ENCODE peak calls at places on chromosomes 1 and 21, in eight cellular contexts. L is nephron progenitor cell; Q is heart left ventricle; U is naive thymus-derived CD8-positive, alpha-beta T cell; X is IMR-90; B is germinal center; Z is neural progenitor cell; R is fibroblast of lung. I is an unnamed sample.

GRCh38 chr1:155188268-155188667 is 14.6 kb downstream of the TRIM46 start:
- DNase-seq in Z (no peak), Q (peak; percentile 11), B (no peak), L (no peak), X (no peak), R (no peak), U (no peak), I (no peak)

GRCh38 chr1:7650801-7651200 is 120.3 kb upstream of the VAMP3 start:
- DNase-seq in X (no peak), U (no peak), Z (peak; percentile 55), B (no peak), Q (no peak), L (peak; percentile 46), R (no peak), I (peak; percentile 59)

GRCh38 chr1:112513112-112513870 is 4.5 kb downstream of the WNT2B start:
- DNase-seq in B (no peak), R (no peak), X (peak; percentile 84), Z (no peak), Q (no peak), U (no peak), L (no peak), I (no peak)

GRCh38 chr21:16305686-16306085 is 575.9 kb downstream of the USP25 start:
- DNase-seq in L (peak; percentile 5), R (peak; percentile 77), Z (peak; percentile 68), B (no peak), Q (no peak), X (no peak), U (no peak), I (no peak)

GRCh38 chr1:107724648-107725047 is 240.3 kb downstream of the VAV3 start:
- DNase-seq in U (no peak), R (peak; percentile 63), Q (no peak), Z (no peak), B (no peak), X (no peak), L (no peak), I (no peak)

GRCh38 chr1:8222789-8223188 is 95.1 kb upstream of the SLC45A1 start:
- DNase-seq in B (no peak), Z (no peak), Q (no peak), U (no peak), R (no peak), X (no peak), L (no peak), I (no peak)

GRCh38 chr1:183778006-183778405 is 26.9 kb upstream of the RGL1 start:
- DNase-seq in Q (no peak), U (no peak), R (no peak), Z (no peak), B (no peak), L (no peak), X (peak; percentile 26), I (no peak)

GRCh38 chr1:239587066-239587465 is 200.7 kb downstream of the CHRM3 start:
- DNase-seq in X (no peak), Q (no peak), B (no peak), L (no peak), Z (no peak), R (no peak), U (peak; percentile 74), I (peak; percentile 11)

GRCh38 chr1:3702990-3703728 is 49.1 kb upstream of the CCDC27 start:
- DNase-seq in Q (no peak), Z (peak; percentile 62), R (peak; percentile 48), L (peak; percentile 41), X (peak; percentile 10), U (no peak), B (no peak), I (no peak)

GRCh38 chr1:246608616-246609376 is 42.5 kb downstream of the CNST start:
- DNase-seq in U (no peak), X (peak; percentile 97), R (peak; percentile 88), Z (peak; percentile 35), B (no peak), L (no peak), Q (peak; percentile 81), I (peak; percentile 68)

GRCh38 chr1:230458509-230458908 is 32.4 kb upstream of the PGBD5 start:
- DNase-seq in B (peak; percentile 14), Z (no peak), U (no peak), X (no peak), R (peak; percentile 41), L (no peak), Q (no peak), I (no peak)

GRCh38 chr1:51561702-51562101 is 42.6 kb upstream of the EPS15 start:
- DNase-seq in U (no peak), B (no peak), X (no peak), Z (no peak), L (no peak), R (no peak), Q (no peak), I (no peak)

GRCh38 chr1:246923482-246923881 is 8.3 kb downstream of the AHCTF1 start:
- DNase-seq in Z (no peak), U (no peak), X (no peak), R (peak; percentile 25), Q (no peak), L (no peak), B (no peak), I (no peak)

GRCh38 chr1:61124691-61125090 is 42.3 kb downstream of the NFIA start:
- DNase-seq in Q (peak; percentile 61), L (no peak), X (no peak), B (no peak), R (no peak), U (no peak), Z (no peak), I (no peak)

GRCh38 chr21:44436111-44436611 is 19.1 kb upstream of the LRRC3 start:
- DNase-seq in Z (no peak), R (no peak), B (no peak), L (no peak), Q (no peak), X (no peak), U (no peak), I (no peak)

GRCh38 chr1:89519779-89520358 is 4.8 kb upstream of the LRRC8B start:
- DNase-seq in R (peak; percentile 25), Z (peak; percentile 43), B (peak; percentile 73), U (peak; percentile 54), L (no peak), Q (no peak), X (peak; percentile 42), I (peak; percentile 68)

GRCh38 chr1:209674957-209675566 is at the start of gene G0S2:
- DNase-seq in U (peak; percentile 21), Z (peak; percentile 67), L (peak; percentile 63), X (peak; percentile 21), Q (peak; percentile 91), B (no peak), R (peak; percentile 39), I (peak; percentile 77)

GRCh38 chr21:16040601-16041000 is 310.8 kb downstream of the USP25 start:
- DNase-seq in R (peak; percentile 54), B (no peak), Q (no peak), Z (no peak), L (no peak), X (peak; percentile 55), U (no peak), I (no peak)